ENCODE peak calls at places on chromosomes 6 and 20, in five cellular contexts. T is IMR-90, I is SK-N-SH, X is HepG2, S is K562. V is an unnamed sample.

GRCh38 chr6:56079761-56080540 is 167.4 kb downstream of the COL21A1 start:
- DNase-seq in T (no peak), I (no peak), X (no peak), S (no peak), V (no peak)

GRCh38 chr6:44593539-44593944 is 206.0 kb downstream of the CDC5L start:
- DNase-seq in T (peak), I (peak), X (peak), S (peak), V (peak)

GRCh38 chr6:119195848-119196247 is 117.4 kb upstream of the FAM184A start:
- DNase-seq in T (no peak), I (peak), X (no peak), S (no peak), V (no peak)

GRCh38 chr20:47487175-47487917 is 14.3 kb upstream of the NCOA3 start:
- DNase-seq in T (peak), I (no peak), X (no peak), S (peak), V (peak)

GRCh38 chr6:166417285-166417691 is 34.5 kb upstream of the MPC1 start:
- DNase-seq in T (no peak), I (no peak), X (no peak), S (no peak), V (no peak)

GRCh38 chr6:108732101-108732870 is 115.9 kb upstream of the ARMC2 start:
- DNase-seq in T (peak), I (no peak), X (no peak), S (no peak), V (no peak)

GRCh38 chr6:62613920-62614319 is 327.9 kb upstream of the KHDRBS2 start:
- DNase-seq in T (no peak), I (no peak), X (no peak), S (no peak), V (no peak)

GRCh38 chr6:122033564-122034181 is 365.8 kb upstream of the HSF2 start:
- DNase-seq in T (peak), I (peak), X (peak), S (peak), V (no peak)

GRCh38 chr6:54058236-54058635 is 53.0 kb upstream of the MLIP start:
- DNase-seq in T (no peak), I (no peak), X (no peak), S (no peak), V (no peak)

GRCh38 chr6:47094351-47094925 is 52.3 kb upstream of the ADGRF1 start:
- DNase-seq in T (peak), I (no peak), X (peak), S (no peak), V (no peak)

GRCh38 chr6:44400572-44400971 is 13.1 kb downstream of the CDC5L start:
- DNase-seq in T (no peak), I (no peak), X (no peak), S (no peak), V (no peak)

GRCh38 chr6:74357329-74357728 is 661.3 kb downstream of the CD109 start:
- DNase-seq in T (peak), I (no peak), X (no peak), S (no peak), V (no peak)

GRCh38 chr6:76885861-76886301 is 577.4 kb downstream of the HTR1B start:
- DNase-seq in T (peak), I (no peak), X (no peak), S (no peak), V (no peak)

GRCh38 chr6:19772891-19773290 is 64.3 kb upstream of the ID4 start:
- DNase-seq in T (no peak), I (no peak), X (no peak), S (no peak), V (no peak)

GRCh38 chr6:167847936-167848335 is 21.2 kb downstream of the AFDN start:
- DNase-seq in T (no peak), I (no peak), X (no peak), S (no peak), V (no peak)

GRCh38 chr6:114000066-114000465 is 29.1 kb upstream of the HDAC2 start:
- DNase-seq in T (peak), I (no peak), X (no peak), S (no peak), V (no peak)

GRCh38 chr20:23132293-23132929 is 46.3 kb upstream of the CD93 start:
- DNase-seq in T (no peak), I (no peak), X (no peak), S (peak), V (no peak)

DNA sequence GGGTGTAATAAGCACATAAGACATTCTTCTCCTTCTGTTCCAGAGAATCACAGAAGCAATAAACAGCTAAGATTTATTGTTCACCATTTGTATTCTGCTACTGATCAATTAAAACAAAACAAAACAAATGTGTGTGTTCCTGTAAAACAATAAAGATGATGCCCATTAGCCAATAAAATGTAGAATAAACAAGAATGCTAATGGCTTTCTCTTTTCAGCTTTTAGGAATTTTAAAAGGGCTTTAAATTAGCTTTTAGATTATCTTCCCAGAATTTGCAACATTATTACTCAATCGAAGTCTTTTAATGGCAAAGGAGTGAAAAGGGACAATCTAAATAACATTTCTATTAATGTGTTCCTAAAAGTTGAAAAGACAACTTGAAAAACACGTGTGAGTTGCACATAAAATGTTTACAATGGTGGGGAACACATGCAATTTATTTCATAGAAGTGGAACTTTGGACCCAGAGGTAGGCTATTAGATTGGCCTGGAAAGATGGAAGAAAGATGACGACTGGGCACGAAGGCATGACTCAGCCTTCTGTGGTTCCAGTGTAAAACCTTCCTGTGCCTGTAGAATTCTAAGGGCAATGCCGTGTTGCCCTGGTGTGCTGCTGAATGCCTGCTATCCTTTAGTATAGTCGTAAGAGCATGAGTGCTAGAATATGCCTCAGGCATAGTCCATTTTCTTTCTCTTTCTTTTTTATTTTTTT is 29.0 kb upstream of the DEK start:
- DNase-seq in T (peak), I (no peak), X (peak), S (no peak), V (no peak)
- TF ChIP-seq MXI1 in T (no peak), I (no peak), X (no peak), S (no peak), V (no peak)

GRCh38 chr20:37314099-37314498 is 24.6 kb downstream of the MANBAL start:
- DNase-seq in T (no peak), I (peak), X (no peak), S (no peak), V (no peak)
- H2AFZ ChIP-seq in T (no peak), I (no peak), X (no peak), S (no peak), V (no peak)

DNA sequence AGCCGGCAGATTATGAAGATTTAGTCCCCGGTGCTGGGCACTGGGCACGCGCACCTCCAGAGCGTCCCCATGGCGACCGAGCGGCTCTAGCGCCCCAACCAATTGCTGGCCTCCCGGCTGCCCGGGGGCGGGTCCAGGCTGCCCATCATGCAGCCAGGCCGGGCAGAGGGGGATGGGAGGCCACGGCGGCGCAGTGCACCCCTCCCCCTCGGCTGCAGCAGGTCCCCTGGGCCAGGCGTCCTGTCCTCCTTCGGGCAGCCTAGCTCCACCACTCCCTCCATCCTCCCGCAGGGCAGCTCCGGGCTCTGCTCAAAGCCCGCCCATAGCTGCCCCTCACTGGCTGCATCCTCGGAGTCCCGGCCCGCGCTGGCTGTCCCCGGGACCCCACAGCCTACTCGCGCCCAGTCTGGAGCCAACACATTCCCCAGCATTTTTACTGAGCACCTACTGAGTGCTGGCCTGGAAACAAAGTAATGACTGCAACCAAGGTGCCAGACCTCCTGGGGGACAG is 99.4 kb downstream of the ASXL1 start:
- DNase-seq in T (peak), I (peak), X (no peak), S (peak), V (no peak)
- TF ChIP-seq MXI1 in T (no peak), I (no peak), X (no peak), S (no peak), V (no peak)

GRCh38 chr6:72497186-72497585 is 124.7 kb upstream of the KCNQ5 start:
- DNase-seq in T (no peak), I (no peak), X (no peak), S (no peak), V (no peak)

GRCh38 chr6:72505446-72505845 is 116.4 kb upstream of the KCNQ5 start:
- DNase-seq in T (no peak), I (no peak), X (no peak), S (no peak), V (no peak)

DNA sequence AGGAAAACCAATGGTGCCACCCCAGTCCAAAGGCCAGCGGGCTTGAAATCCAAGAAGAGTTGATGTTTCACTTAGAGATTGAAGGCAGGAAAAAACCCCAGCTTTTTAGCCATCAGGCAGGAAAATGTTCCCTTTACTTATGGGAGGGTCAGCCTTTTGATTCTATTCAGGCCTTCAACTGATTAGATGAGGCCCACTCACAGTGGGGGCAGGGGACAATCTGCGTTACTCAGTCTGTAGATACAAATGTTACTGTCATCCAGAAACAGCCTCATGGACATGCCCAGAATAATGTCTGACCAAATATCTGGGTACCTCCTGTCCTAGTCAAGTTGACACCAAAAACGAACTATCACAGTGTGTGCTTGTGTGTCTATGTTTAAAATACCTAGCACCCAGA is 121.2 kb upstream of the KCNQ5 start:
- DNase-seq in T (no peak), I (no peak), X (no peak), S (no peak), V (no peak)
- H2AFZ ChIP-seq in T (no peak), I (no peak), X (no peak), S (no peak), V (no peak)

GRCh38 chr6:158517038-158517437 is 42.9 kb upstream of the TMEM181 start:
- DNase-seq in T (no peak), I (no peak), X (no peak), S (no peak), V (no peak)
- TF ChIP-seq MXI1 in T (no peak), I (no peak), X (no peak), S (no peak), V (no peak)